ENCODE peak calls at places on chromosomes 11 and 22, in five cellular contexts. F, Q, L, E and H are unnamed samples.

GRCh38 chr11:32895471-32895870 is 2.9 kb downstream of the QSER1 start:
- DNase-seq in F (no peak), Q (no peak), L (no peak), E (no peak), H (no peak)

GRCh38 chr22:47340851-47341436 is 578.5 kb downstream of the TBC1D22A start:
- DNase-seq in F (no peak), Q (no peak), L (no peak), E (no peak), H (no peak)

GRCh38 chr11:69636870-69637600 is 3.9 kb upstream of the CCND1 start:
- DNase-seq in F (no peak), Q (no peak), L (no peak), E (no peak), H (no peak)

GRCh38 chr11:516400-516799 is 9.4 kb upstream of the RNH1 start:
- DNase-seq in F (no peak), Q (no peak), L (no peak), E (no peak), H (no peak)

GRCh38 chr22:38719196-38719595 is 13.5 kb downstream of the GTPBP1 start:
- DNase-seq in F (no peak), Q (no peak), L (no peak), E (no peak), H (no peak)

GRCh38 chr11:116782728-116783127 is 5.1 kb downstream of the ZPR1 start:
- DNase-seq in F (no peak), Q (no peak), L (no peak), E (no peak), H (peak)

GRCh38 chr11:134449713-134450112 is 37.7 kb upstream of the B3GAT1 start:
- DNase-seq in F (no peak), Q (no peak), L (no peak), E (no peak), H (no peak)

GRCh38 chr11:117369521-117369920 is 41.9 kb downstream of the CEP164 start:
- DNase-seq in F (no peak), Q (no peak), L (no peak), E (no peak), H (no peak)

GRCh38 chr11:78420796-78421209 is 3.2 kb upstream of the GAB2 start:
- DNase-seq in F (no peak), Q (no peak), L (peak), E (no peak), H (no peak)

GRCh38 chr11:129257512-129257911 is 65.4 kb upstream of the ARHGAP32 start:
- DNase-seq in F (no peak), Q (no peak), L (no peak), E (no peak), H (no peak)

GRCh38 chr11:94129505-94130335 is 1.1 kb downstream of the PANX1 start:
- DNase-seq in F (no peak), Q (no peak), L (peak), E (no peak), H (no peak)

GRCh38 chr22:37018815-37019308 is 385 bp downstream of the TST start:
- DNase-seq in F (no peak), Q (no peak), L (no peak), E (peak), H (no peak)

GRCh38 chr11:35151241-35151640 is 12.3 kb downstream of the CD44 start:
- DNase-seq in F (no peak), Q (no peak), L (no peak), E (no peak), H (peak)

GRCh38 chr11:87366766-87367405 is 329.2 kb downstream of the TMEM135 start:
- DNase-seq in F (no peak), Q (no peak), L (no peak), E (no peak), H (no peak)